ENCODE peak calls at places on chromosomes 3 and 15, in six cellular contexts. L, I, X, U, O and M are unnamed samples.

GRCh38 chr3:165393458-165393857 is 197.3 kb upstream of the SLITRK3 start:
- DNase-seq in L (no peak), I (no peak), X (no peak), O (no peak), U (no peak), M (no peak)

GRCh38 chr3:20043398-20043797 is 3.2 kb downstream of the KAT2B start:
- DNase-seq in U (peak; percentile 47), X (no peak), L (peak; percentile 90), I (peak; percentile 67), O (no peak), M (no peak)

GRCh38 chr3:44416031-44417030 is 61.1 kb downstream of the ZNF445 start:
- DNase-seq in O (no peak), U (no peak), L (no peak), X (no peak), I (peak; percentile 40), M (no peak)

GRCh38 chr3:74328505-74328904 is 286.0 kb downstream of the CNTN3 start:
- DNase-seq in I (no peak), O (no peak), L (no peak), X (no peak), U (no peak), M (no peak)

GRCh38 chr3:154862265-154862664 is 217.9 kb upstream of the MME start:
- DNase-seq in L (no peak), O (peak; percentile 76), U (peak; percentile 3), I (no peak), X (no peak), M (no peak)

GRCh38 chr15:84992157-84992940 is 10.7 kb downstream of the PDE8A start:
- DNase-seq in L (no peak), O (peak; percentile 93), I (no peak), U (peak; percentile 81), X (no peak), M (no peak)

GRCh38 chr3:52124126-52124525 is 30.1 kb downstream of the POC1A start:
- DNase-seq in L (no peak), O (no peak), X (no peak), I (no peak), U (no peak), M (no peak)

GRCh38 chr15:95405447-95405846 is 925.1 kb upstream of the NR2F2 start:
- DNase-seq in U (no peak), L (no peak), X (no peak), I (no peak), O (no peak), M (no peak)

GRCh38 chr3:37282996-37283395 is 108.6 kb upstream of the LRRFIP2 start:
- DNase-seq in L (no peak), I (no peak), O (no peak), U (no peak), X (no peak), M (no peak)

GRCh38 chr3:128720891-128721290 is 5.1 kb upstream of the RAB7A start:
- DNase-seq in O (no peak), I (no peak), L (no peak), X (no peak), U (no peak), M (no peak)